ENCODE peak calls at places on chromosomes 11 and 22, in four cellular contexts. W, L, T and M are unnamed samples.
A peak's percentile ranks its signal among the peaks of the same experiment; 100 is the strongest.

GRCh38 chr11:113141010-113141409 is 173.4 kb upstream of the TTC12 start:
- DNase-seq in W (no peak), L (no peak), T (no peak), M (no peak)

GRCh38 chr11:61543606-61544306 is 35.2 kb downstream of the LRRC10B start:
- DNase-seq in W (no peak), L (no peak), T (no peak), M (no peak)

GRCh38 chr22:32862083-32862482 is 60.6 kb downstream of the TIMP3 start:
- DNase-seq in W (no peak), L (no peak), T (no peak), M (no peak)

GRCh38 chr11:16722945-16723344 is 15.5 kb upstream of the C11orf58 start:
- DNase-seq in W (no peak), L (no peak), T (no peak), M (no peak)

GRCh38 chr11:34068098-34068497 is 16.6 kb downstream of the CAPRIN1 start:
- DNase-seq in W (no peak), L (no peak), T (no peak), M (no peak)

GRCh38 chr11:4093519-4094347 is 866 bp upstream of the RRM1 start:
- DNase-seq in W (no peak), L (no peak), T (no peak), M (no peak)

GRCh38 chr11:14036495-14036894 is 74.0 kb downstream of the SPON1 start:
- DNase-seq in W (no peak), L (no peak), T (no peak), M (no peak)

GRCh38 chr22:35785181-35785923 is 67.7 kb downstream of the APOL5 start:
- DNase-seq in W (no peak), L (no peak), T (no peak), M (no peak)

GRCh38 chr22:21939392-21940319 is 13.0 kb downstream of the PPM1F start:
- DNase-seq in W (no peak), L (no peak), T (no peak), M (no peak)

GRCh38 chr11:8908099-8908498 is 2.9 kb upstream of the AKIP1 start:
- DNase-seq in W (no peak), L (no peak), T (no peak), M (no peak)

GRCh38 chr11:8906629-8907028 is 4.4 kb upstream of the AKIP1 start:
- DNase-seq in W (no peak), L (no peak), T (peak; percentile 49), M (no peak)

GRCh38 chr11:8907116-8907515 is 3.9 kb upstream of the AKIP1 start:
- DNase-seq in W (no peak), L (no peak), T (no peak), M (no peak)

GRCh38 chr11:8910662-8911039 is 338 bp upstream of the AKIP1 start:
- DNase-seq in W (no peak), L (no peak), T (no peak), M (no peak)

DNA sequence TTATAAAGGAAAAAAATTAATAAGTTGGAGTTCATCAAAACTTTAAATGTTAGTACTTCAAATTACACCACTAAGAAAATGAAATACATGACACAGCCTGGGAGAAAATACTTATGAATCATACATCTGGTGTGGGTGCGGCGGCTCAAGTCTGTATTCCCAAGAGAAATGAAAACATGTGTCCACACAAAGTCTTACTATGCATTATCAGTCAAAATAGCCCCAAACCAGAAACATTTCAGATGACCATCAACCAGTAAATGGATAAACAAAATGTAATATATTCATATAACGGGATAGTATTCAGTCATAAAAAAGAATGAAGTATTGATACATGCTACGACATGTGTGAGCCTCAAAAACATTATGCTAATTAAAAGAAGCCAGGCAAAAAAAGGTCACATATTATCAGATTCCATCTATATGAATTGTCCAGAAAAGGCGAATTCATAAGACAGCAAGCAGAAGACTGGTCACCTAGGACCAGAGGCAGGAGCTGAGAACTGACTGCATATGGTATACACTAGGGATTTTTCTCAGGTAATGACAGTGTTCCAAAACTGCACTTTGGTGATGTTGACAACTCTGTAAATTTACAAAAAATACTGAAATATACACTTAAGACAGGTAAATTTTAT is 5.3 kb upstream of the AKIP1 start:
- DNase-seq in W (no peak), L (no peak), T (no peak), M (no peak)
- H3K27me3 ChIP-seq in W (no peaks in the 10 kb centered on the region), L (no peaks in the 10 kb centered on the region), T (no peaks in the 10 kb centered on the region), M (no peaks in the 10 kb centered on the region)

GRCh38 chr11:15649371-15650104 is 534.8 kb downstream of the INSC start:
- DNase-seq in W (no peak), L (no peak), T (no peak), M (no peak)
- H3K4me3 ChIP-seq in W (no peak overlapping the region), L (no peak overlapping the region), T (no peak overlapping the region), M (no peak overlapping the region)

GRCh38 chr11:8069771-8070170 is 11.2 kb upstream of the TUB start:
- DNase-seq in W (no peak), L (peak; percentile 7), T (no peak), M (no peak)

GRCh38 chr11:8068605-8069221 is 12.3 kb upstream of the TUB start:
- DNase-seq in W (no peak), L (peak; percentile 93), T (no peak), M (peak; percentile 38)

GRCh38 chr11:8075119-8075726 is 5.8 kb upstream of the TUB start:
- DNase-seq in W (no peak), L (no peak), T (no peak), M (no peak)

GRCh38 chr11:8070417-8071101 is 10.5 kb upstream of the TUB start:
- DNase-seq in W (no peak), L (peak; percentile 29), T (peak; percentile 21), M (no peak)

DNA sequence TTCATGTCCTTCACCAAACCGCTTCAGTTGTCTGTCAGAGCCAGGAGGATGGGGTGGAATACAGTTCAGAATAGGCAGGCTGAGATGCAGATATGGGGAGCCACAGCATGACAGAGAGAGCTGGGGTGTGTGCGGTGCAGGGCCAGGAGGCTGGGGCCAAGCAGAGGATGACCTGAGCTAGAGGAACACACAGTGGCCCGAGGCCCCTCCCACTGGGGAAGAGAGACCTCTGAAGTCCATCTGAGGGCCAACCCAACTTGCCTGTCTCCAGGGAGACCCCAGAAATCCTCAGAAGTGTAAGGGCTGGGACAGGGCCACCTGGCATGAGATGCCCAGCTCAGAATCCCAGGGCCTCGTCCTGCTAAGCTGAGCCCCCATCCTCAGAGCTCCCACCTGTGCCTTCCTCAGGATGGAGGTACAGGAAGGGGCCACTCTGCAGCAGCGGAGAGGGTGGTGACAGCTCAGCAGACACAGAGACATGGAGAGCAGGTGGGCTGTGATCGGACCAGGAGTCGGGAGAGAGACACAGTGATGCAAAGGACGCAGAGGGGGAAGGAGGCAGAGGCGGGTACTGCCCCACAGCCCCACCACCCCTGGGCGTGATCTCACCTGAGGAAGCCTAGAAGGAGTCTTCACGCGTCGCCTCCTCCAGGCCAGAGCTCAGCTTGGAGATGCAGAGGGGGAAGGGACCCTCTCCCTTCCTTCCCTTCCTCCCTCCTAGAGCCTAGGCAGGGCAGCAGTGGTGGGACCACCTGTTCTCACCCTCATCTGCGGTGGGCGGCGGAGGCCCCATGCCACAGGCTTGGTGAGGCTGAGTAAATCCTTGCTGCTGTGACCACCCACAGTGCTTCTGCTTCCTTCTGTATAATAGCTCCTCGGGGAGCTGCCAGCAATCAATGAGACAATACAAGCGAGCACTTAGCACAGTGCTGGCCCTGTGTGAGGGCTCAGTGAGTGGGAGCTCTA is 9.1 kb upstream of the TUB start:
- DNase-seq in W (no peak), L (peak; percentile 5), T (no peak), M (no peak)
- H3K27me3 ChIP-seq in W (no peaks in the 10 kb centered on the region), L (no peaks in the 10 kb centered on the region), T (peaks cover 4% of the 10 kb centered on the region), M (peaks cover 7% of the 10 kb centered on the region)

GRCh38 chr22:23829845-23830372 is 8.9 kb downstream of the DERL3 start:
- DNase-seq in W (no peak), L (no peak), T (no peak), M (no peak)
- H3K4me3 ChIP-seq in W (no peak overlapping the region), L (no peak overlapping the region), T (no peak overlapping the region), M (no peak overlapping the region)

GRCh38 chr11:65538915-65539374 is 14.1 kb downstream of the SCYL1 start:
- DNase-seq in W (no peak), L (peak; percentile 35), T (no peak), M (no peak)

GRCh38 chr11:65538232-65538914 is 13.5 kb downstream of the SCYL1 start:
- DNase-seq in W (no peak), L (peak; percentile 39), T (no peak), M (no peak)

GRCh38 chr11:65540290-65541092 is 15.6 kb downstream of the SCYL1 start:
- DNase-seq in W (peak; percentile 95), L (peak; percentile 93), T (peak; percentile 64), M (no peak)

GRCh38 chr11:65541093-65542010 is 16.5 kb downstream of the SCYL1 start:
- DNase-seq in W (no peak), L (no peak), T (no peak), M (no peak)

DNA sequence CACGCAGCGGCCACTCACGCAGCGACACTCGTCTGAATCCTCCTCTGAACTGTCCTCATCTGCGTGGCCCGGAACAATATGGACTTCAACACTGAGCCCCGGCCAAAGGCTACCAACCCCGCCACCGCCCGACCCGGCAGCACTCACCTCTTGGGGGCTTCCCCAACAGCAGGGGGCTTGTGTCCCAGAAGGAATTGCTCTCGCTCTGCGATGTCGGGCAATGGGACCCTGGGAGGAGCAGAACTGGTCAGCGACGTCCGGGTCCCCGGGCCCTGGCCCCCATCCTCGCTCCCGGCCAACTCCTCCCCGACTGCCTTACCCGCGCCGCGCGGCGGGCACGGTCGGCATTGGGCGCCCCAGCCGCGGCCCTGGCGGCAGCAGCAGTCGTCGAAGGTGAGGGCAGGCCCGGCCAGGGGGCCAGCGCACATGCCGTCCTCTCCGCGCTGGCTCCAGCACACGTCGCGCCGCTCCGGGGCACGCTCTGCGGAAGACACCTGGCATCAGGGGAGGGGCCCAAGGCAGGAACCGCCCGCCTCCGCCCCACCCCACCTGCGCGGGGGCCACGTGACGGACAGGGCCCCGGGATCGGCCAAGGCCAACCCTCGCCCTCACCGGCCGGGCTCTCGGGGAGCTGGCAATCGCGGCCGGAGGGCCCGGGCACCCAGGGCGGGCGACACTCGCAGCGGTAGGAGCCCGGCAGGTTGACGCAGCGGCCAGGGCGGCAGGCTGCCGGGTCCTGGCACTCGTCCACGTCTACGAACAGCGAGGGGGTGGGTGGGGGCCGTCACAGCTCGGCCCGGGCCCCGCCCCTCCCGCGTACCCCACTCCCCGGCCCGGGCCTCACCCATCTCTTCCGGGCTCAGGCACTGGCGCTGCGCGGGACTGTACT is 14.8 kb downstream of the SCYL1 start:
- DNase-seq in W (no peak), L (peak; percentile 34), T (peak; percentile 62), M (no peak)
- H3K27me3 ChIP-seq in W (no peaks in the 10 kb centered on the region), L (no peaks in the 10 kb centered on the region), T (no peaks in the 10 kb centered on the region), M (no peaks in the 10 kb centered on the region)

GRCh38 chr11:57529012-57529411 is 1.5 kb downstream of the TIMM10 start:
- DNase-seq in W (no peak), L (no peak), T (no peak), M (no peak)
- H3K4me3 ChIP-seq in W (no peak overlapping the region), L (no peak overlapping the region), T (peak overlapping the region; percentile 64), M (no peak overlapping the region)

DNA sequence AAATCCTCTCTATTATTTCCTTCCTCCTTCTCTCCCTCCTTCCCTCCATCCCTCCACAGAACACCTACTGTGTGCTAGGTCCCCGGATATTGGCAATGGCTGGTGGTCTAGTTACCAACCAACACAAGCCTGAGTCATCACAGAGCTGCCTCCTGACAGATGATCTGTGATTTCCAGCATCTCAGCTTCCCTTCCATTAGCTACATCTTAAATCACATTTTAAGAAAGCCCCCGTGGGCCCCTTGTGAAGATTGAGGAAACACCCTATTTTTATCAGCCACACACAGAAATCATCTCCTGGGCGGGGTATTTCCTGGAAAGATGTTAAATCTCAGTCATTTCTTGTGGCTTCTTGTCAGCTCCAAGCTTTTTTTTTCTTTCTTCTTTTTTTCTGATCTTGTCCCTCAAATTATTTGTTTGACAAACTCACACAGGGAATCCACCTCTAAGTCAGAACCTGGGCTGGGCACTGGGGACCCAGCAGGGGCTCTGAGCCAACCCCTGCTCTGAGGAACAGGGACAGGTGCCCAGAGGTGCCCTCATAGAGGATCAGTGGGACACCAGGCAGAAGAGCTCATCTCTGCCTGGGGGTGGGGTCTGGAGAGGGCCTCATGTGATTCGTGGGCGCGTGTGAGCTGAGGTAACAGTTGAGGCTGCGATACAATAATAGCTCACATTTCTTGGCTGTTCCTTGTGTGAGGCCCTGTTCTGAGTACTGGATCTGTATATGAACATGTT is 42.4 kb downstream of the CACNA1I start:
- DNase-seq in W (no peak), L (no peak), T (no peak), M (no peak)
- H3K27me3 ChIP-seq in W (peaks cover 35% of the 10 kb centered on the region), L (no peaks in the 10 kb centered on the region), T (peaks cover 14% of the 10 kb centered on the region), M (peaks cover 39% of the 10 kb centered on the region)